ENCODE peak calls at places on chromosomes 3 and 15, in six cellular contexts. One of them, this sample, is unnamed. For H3K27me3, the result is how much of the 10 kb centered on the place peaks cover.

GRCh38 chr15:38050529-38050928 is 116.1 kb downstream of the TMCO5A start:
- DNase-seq in Peyer's patch: no peak
- DNase-seq in tibial artery: no peak
- DNase-seq in dorsolateral prefrontal cortex: no peak
- DNase-seq in thoracic aorta: no peak
- DNase-seq in K562: no peak
- DNase-seq in this sample: no peak

GRCh38 chr3:55434789-55435188 is 52.3 kb downstream of the WNT5A start:
- DNase-seq in tibial artery: no peak
- DNase-seq in Peyer's patch: no peak
- DNase-seq in thoracic aorta: no peak
- DNase-seq in dorsolateral prefrontal cortex: no peak
- DNase-seq in K562: peak
- DNase-seq in this sample: no peak

GRCh38 chr3:167830007-167830406 is 94.5 kb downstream of the SERPINI1 start:
- DNase-seq in Peyer's patch: no peak
- DNase-seq in K562: no peak
- DNase-seq in dorsolateral prefrontal cortex: no peak
- DNase-seq in tibial artery: no peak
- DNase-seq in thoracic aorta: no peak
- DNase-seq in this sample: no peak

GRCh38 chr3:123090700-123091585 is 24.1 kb downstream of the PDIA5 start:
- DNase-seq in Peyer's patch: peak
- DNase-seq in K562: no peak
- DNase-seq in thoracic aorta: no peak
- DNase-seq in dorsolateral prefrontal cortex: no peak
- DNase-seq in tibial artery: peak
- DNase-seq in this sample: no peak

GRCh38 chr3:188840290-188840689 is 331.5 kb upstream of the TPRG1 start:
- DNase-seq in dorsolateral prefrontal cortex: no peak
- DNase-seq in Peyer's patch: no peak
- DNase-seq in thoracic aorta: no peak
- DNase-seq in tibial artery: no peak
- DNase-seq in K562: no peak
- DNase-seq in this sample: no peak

GRCh38 chr15:74752486-74753395 is 4.1 kb downstream of the CYP1A2 start:
- DNase-seq in thoracic aorta: no peak
- DNase-seq in tibial artery: no peak
- DNase-seq in Peyer's patch: no peak
- DNase-seq in dorsolateral prefrontal cortex: no peak
- DNase-seq in K562: no peak
- DNase-seq in this sample: no peak

GRCh38 chr3:122092460-122093165 is 37.5 kb downstream of the CD86 start:
- DNase-seq in dorsolateral prefrontal cortex: no peak
- DNase-seq in tibial artery: no peak
- DNase-seq in thoracic aorta: no peak
- DNase-seq in Peyer's patch: no peak
- DNase-seq in K562: peak
- DNase-seq in this sample: no peak

GRCh38 chr3:4838621-4839022 is 140.6 kb upstream of the BHLHE40 start:
- DNase-seq in dorsolateral prefrontal cortex: no peak
- DNase-seq in tibial artery: no peak
- DNase-seq in K562: no peak
- DNase-seq in thoracic aorta: no peak
- DNase-seq in Peyer's patch: no peak
- DNase-seq in this sample: no peak

GRCh38 chr15:32104061-32104980 is 74.0 kb downstream of the CHRNA7 start:
- DNase-seq in Peyer's patch: no peak
- DNase-seq in K562: no peak
- DNase-seq in thoracic aorta: no peak
- DNase-seq in dorsolateral prefrontal cortex: no peak
- DNase-seq in tibial artery: no peak
- DNase-seq in this sample: no peak

GRCh38 chr3:97821413-97821809 is 400 bp upstream of the CRYBG3 start:
- DNase-seq in Peyer's patch: peak
- DNase-seq in dorsolateral prefrontal cortex: peak
- DNase-seq in tibial artery: peak
- DNase-seq in K562: no peak
- DNase-seq in thoracic aorta: peak
- DNase-seq in this sample: no peak

GRCh38 chr3:138210528-138210927 is 23.4 kb downstream of the ARMC8 start:
- DNase-seq in Peyer's patch: no peak
- DNase-seq in thoracic aorta: no peak
- DNase-seq in dorsolateral prefrontal cortex: no peak
- DNase-seq in tibial artery: no peak
- DNase-seq in K562: no peak
- DNase-seq in this sample: no peak

GRCh38 chr3:130916507-130917167 is 22.8 kb downstream of the ATP2C1 start:
- DNase-seq in dorsolateral prefrontal cortex: no peak
- DNase-seq in Peyer's patch: no peak
- DNase-seq in K562: no peak
- DNase-seq in tibial artery: no peak
- DNase-seq in thoracic aorta: no peak
- DNase-seq in this sample: no peak

GRCh38 chr3:5053021-5053831 is 68.9 kb upstream of the ARL8B start:
- DNase-seq in dorsolateral prefrontal cortex: no peak
- DNase-seq in thoracic aorta: no peak
- DNase-seq in Peyer's patch: no peak
- DNase-seq in K562: no peak
- DNase-seq in tibial artery: peak
- DNase-seq in this sample: no peak

GRCh38 chr15:74441248-74441939 is 7.6 kb upstream of the SEMA7A start:
- DNase-seq in K562: no peak
- DNase-seq in Peyer's patch: no peak
- DNase-seq in thoracic aorta: no peak
- DNase-seq in tibial artery: no peak
- DNase-seq in dorsolateral prefrontal cortex: no peak
- DNase-seq in this sample: no peak

GRCh38 chr3:14440531-14441239 is 38.3 kb downstream of the SLC6A6 start:
- DNase-seq in tibial artery: no peak
- DNase-seq in dorsolateral prefrontal cortex: peak
- DNase-seq in Peyer's patch: no peak
- DNase-seq in K562: no peak
- DNase-seq in thoracic aorta: no peak
- DNase-seq in this sample: no peak

GRCh38 chr3:189710620-189711388 is 79.6 kb downstream of the TP63 start:
- DNase-seq in thoracic aorta: no peak
- DNase-seq in K562: no peak
- DNase-seq in tibial artery: no peak
- DNase-seq in Peyer's patch: no peak
- DNase-seq in dorsolateral prefrontal cortex: no peak
- DNase-seq in this sample: no peak

GRCh38 chr15:39629376-39629775 is 48.5 kb downstream of the THBS1 start:
- DNase-seq in K562: no peak
- DNase-seq in tibial artery: no peak
- DNase-seq in Peyer's patch: peak
- DNase-seq in thoracic aorta: no peak
- DNase-seq in dorsolateral prefrontal cortex: no peak
- DNase-seq in this sample: peak

GRCh38 chr15:61794276-61794675 is 266.0 kb downstream of the VPS13C start:
- DNase-seq in Peyer's patch: no peak
- DNase-seq in tibial artery: no peak
- DNase-seq in K562: no peak
- DNase-seq in thoracic aorta: no peak
- DNase-seq in dorsolateral prefrontal cortex: no peak
- DNase-seq in this sample: no peak

GRCh38 chr15:92719024-92719423 is 63.4 kb upstream of the FAM174B start:
- DNase-seq in dorsolateral prefrontal cortex: no peak
- DNase-seq in Peyer's patch: no peak
- DNase-seq in K562: no peak
- DNase-seq in thoracic aorta: no peak
- DNase-seq in tibial artery: no peak
- DNase-seq in this sample: no peak

GRCh38 chr3:113329757-113330156 is 111.5 kb downstream of the CFAP44 start:
- DNase-seq in K562: no peak
- DNase-seq in dorsolateral prefrontal cortex: no peak
- DNase-seq in thoracic aorta: no peak
- DNase-seq in tibial artery: no peak
- DNase-seq in Peyer's patch: no peak
- DNase-seq in this sample: no peak

GRCh38 chr3:56929809-56930615 is 128.3 kb upstream of the ARHGEF3 start:
- DNase-seq in thoracic aorta: no peak
- DNase-seq in dorsolateral prefrontal cortex: no peak
- DNase-seq in tibial artery: no peak
- DNase-seq in Peyer's patch: no peak
- DNase-seq in K562: no peak
- DNase-seq in this sample: no peak

GRCh38 chr3:39413691-39414420 is 7.3 kb downstream of the RPSA start:
- DNase-seq in Peyer's patch: no peak
- DNase-seq in K562: peak
- DNase-seq in dorsolateral prefrontal cortex: no peak
- DNase-seq in thoracic aorta: no peak
- DNase-seq in tibial artery: no peak
- DNase-seq in this sample: no peak

GRCh38 chr15:53918180-53919079 is 59.8 kb upstream of the UNC13C start:
- DNase-seq in tibial artery: no peak
- DNase-seq in thoracic aorta: no peak
- DNase-seq in dorsolateral prefrontal cortex: no peak
- DNase-seq in Peyer's patch: no peak
- DNase-seq in K562: no peak
- DNase-seq in this sample: no peak

GRCh38 chr3:82739390-82739789 is 977.9 kb upstream of the GBE1 start:
- DNase-seq in dorsolateral prefrontal cortex: no peak
- DNase-seq in tibial artery: no peak
- DNase-seq in thoracic aorta: no peak
- DNase-seq in K562: no peak
- DNase-seq in Peyer's patch: no peak
- DNase-seq in this sample: no peak

GRCh38 chr3:82741346-82741745 is 979.9 kb upstream of the GBE1 start:
- DNase-seq in K562: no peak
- DNase-seq in thoracic aorta: no peak
- DNase-seq in Peyer's patch: no peak
- DNase-seq in dorsolateral prefrontal cortex: no peak
- DNase-seq in tibial artery: no peak
- DNase-seq in this sample: no peak

DNA sequence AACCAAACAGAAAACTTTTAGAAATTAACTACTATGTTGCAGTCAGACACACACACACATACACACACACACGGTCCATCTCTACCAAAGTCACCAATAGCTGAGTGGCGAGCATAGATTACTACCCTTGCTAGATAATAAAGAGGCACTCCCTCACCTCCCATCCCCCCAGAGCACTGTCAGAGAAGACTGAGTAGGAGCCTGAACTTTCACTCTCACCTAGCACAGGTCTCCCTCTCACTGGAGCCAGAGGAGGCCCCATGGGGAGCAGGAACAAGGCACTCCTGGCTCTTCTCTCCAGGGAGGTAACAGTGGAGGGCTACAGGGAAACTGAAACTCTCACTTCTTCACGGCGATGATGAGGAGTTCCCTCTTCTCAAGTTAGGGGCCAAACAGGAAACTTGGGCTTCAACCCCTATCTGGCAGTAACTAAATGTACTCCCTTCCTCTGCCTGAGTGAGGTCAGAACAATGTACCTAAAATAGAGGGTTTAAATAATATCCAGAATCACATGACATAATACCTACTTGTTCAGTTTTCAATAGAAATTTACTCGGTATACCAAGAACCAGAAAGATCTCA is 975.3 kb upstream of the GBE1 start:
- DNase-seq in tibial artery: no peak
- DNase-seq in K562: no peak
- DNase-seq in dorsolateral prefrontal cortex: no peak
- DNase-seq in Peyer's patch: no peak
- DNase-seq in thoracic aorta: no peak
- DNase-seq in this sample: no peak
- H3K27ac ChIP-seq in tibial artery: no peak
- H3K27ac ChIP-seq in K562: no peak
- H3K27ac ChIP-seq in dorsolateral prefrontal cortex: no peak
- H3K27ac ChIP-seq in Peyer's patch: no peak
- H3K27ac ChIP-seq in thoracic aorta: no peak
- H3K27ac ChIP-seq in this sample: no peak

GRCh38 chr15:78284758-78285157 is 14.7 kb downstream of the SKIC8 start:
- DNase-seq in Peyer's patch: no peak
- DNase-seq in tibial artery: no peak
- DNase-seq in dorsolateral prefrontal cortex: no peak
- DNase-seq in K562: peak
- DNase-seq in thoracic aorta: no peak
- DNase-seq in this sample: no peak
- TF ChIP-seq CTCF in Peyer's patch: no peak
- TF ChIP-seq CTCF in tibial artery: no peak
- TF ChIP-seq CTCF in dorsolateral prefrontal cortex: no peak
- TF ChIP-seq CTCF in K562: peak
- TF ChIP-seq CTCF in thoracic aorta: no peak
- TF ChIP-seq CTCF in this sample: no peak

GRCh38 chr3:160226026-160226739 is 961 bp downstream of the C3orf80 start:
- DNase-seq in thoracic aorta: no peak
- DNase-seq in Peyer's patch: no peak
- DNase-seq in K562: no peak
- DNase-seq in dorsolateral prefrontal cortex: no peak
- DNase-seq in tibial artery: no peak
- DNase-seq in this sample: no peak

GRCh38 chr3:160226740-160227048 is 1.5 kb downstream of the C3orf80 start:
- DNase-seq in thoracic aorta: no peak
- DNase-seq in tibial artery: no peak
- DNase-seq in dorsolateral prefrontal cortex: peak
- DNase-seq in Peyer's patch: no peak
- DNase-seq in K562: no peak
- DNase-seq in this sample: no peak

GRCh38 chr3:160227389-160227788 is 2.2 kb downstream of the C3orf80 start:
- DNase-seq in thoracic aorta: no peak
- DNase-seq in K562: no peak
- DNase-seq in Peyer's patch: no peak
- DNase-seq in dorsolateral prefrontal cortex: no peak
- DNase-seq in tibial artery: no peak
- DNase-seq in this sample: no peak

GRCh38 chr3:160232014-160232413 is 6.8 kb downstream of the C3orf80 start:
- DNase-seq in tibial artery: no peak
- DNase-seq in thoracic aorta: no peak
- DNase-seq in K562: no peak
- DNase-seq in Peyer's patch: no peak
- DNase-seq in dorsolateral prefrontal cortex: no peak
- DNase-seq in this sample: no peak
- H3K27me3 ChIP-seq in tibial artery: under half
- H3K27me3 ChIP-seq in thoracic aorta: under half
- H3K27me3 ChIP-seq in K562: under half
- H3K27me3 ChIP-seq in Peyer's patch: under half
- H3K27me3 ChIP-seq in dorsolateral prefrontal cortex: under half
- H3K27me3 ChIP-seq in this sample: under half

GRCh38 chr15:81183403-81183760 is 13.3 kb upstream of the IL16 start:
- DNase-seq in K562: no peak
- DNase-seq in thoracic aorta: no peak
- DNase-seq in dorsolateral prefrontal cortex: no peak
- DNase-seq in tibial artery: no peak
- DNase-seq in Peyer's patch: no peak
- DNase-seq in this sample: no peak
- H3K27ac ChIP-seq in K562: no peak
- H3K27ac ChIP-seq in thoracic aorta: no peak
- H3K27ac ChIP-seq in dorsolateral prefrontal cortex: no peak
- H3K27ac ChIP-seq in tibial artery: peak
- H3K27ac ChIP-seq in Peyer's patch: peak
- H3K27ac ChIP-seq in this sample: no peak